ENCODE peak calls at places on chromosomes 7 and 10, in six cellular contexts. One of them, this sample, is unnamed.

GRCh38 chr7:92873776-92874175 is 37.4 kb upstream of the CDK6 start:
- DNase-seq in Right ventricle myocardium superior: no peak
- DNase-seq in NCI-H146: peak
- DNase-seq in T-cell: no peak
- DNase-seq in NCI-H2081: no peak
- DNase-seq in naive thymus-derived CD8-positive, alpha-beta T cell: no peak
- DNase-seq in this sample: no peak

GRCh38 chr10:110540038-110540437 is 27.5 kb upstream of the SMC3 start:
- DNase-seq in Right ventricle myocardium superior: no peak
- DNase-seq in NCI-H146: no peak
- DNase-seq in T-cell: no peak
- DNase-seq in NCI-H2081: no peak
- DNase-seq in naive thymus-derived CD8-positive, alpha-beta T cell: no peak
- DNase-seq in this sample: no peak

GRCh38 chr7:158811461-158811860 is 17.8 kb downstream of the ESYT2 start:
- DNase-seq in Right ventricle myocardium superior: no peak
- DNase-seq in NCI-H146: no peak
- DNase-seq in T-cell: peak
- DNase-seq in NCI-H2081: no peak
- DNase-seq in naive thymus-derived CD8-positive, alpha-beta T cell: no peak
- DNase-seq in this sample: no peak

GRCh38 chr7:1667566-1668485 is 2.3 kb upstream of the ELFN1 start:
- DNase-seq in Right ventricle myocardium superior: peak
- DNase-seq in NCI-H146: no peak
- DNase-seq in T-cell: peak
- DNase-seq in NCI-H2081: no peak
- DNase-seq in naive thymus-derived CD8-positive, alpha-beta T cell: no peak
- DNase-seq in this sample: no peak

GRCh38 chr10:113680172-113681111 is 730 bp downstream of the CASP7 start:
- DNase-seq in Right ventricle myocardium superior: peak
- DNase-seq in NCI-H146: peak
- DNase-seq in T-cell: peak
- DNase-seq in NCI-H2081: no peak
- DNase-seq in naive thymus-derived CD8-positive, alpha-beta T cell: peak
- DNase-seq in this sample: no peak

GRCh38 chr10:51918451-51918850 is 219.1 kb upstream of the CSTF2T start:
- DNase-seq in Right ventricle myocardium superior: no peak
- DNase-seq in NCI-H146: no peak
- DNase-seq in T-cell: no peak
- DNase-seq in NCI-H2081: no peak
- DNase-seq in naive thymus-derived CD8-positive, alpha-beta T cell: no peak
- DNase-seq in this sample: no peak

GRCh38 chr7:132243463-132243862 is 332.8 kb downstream of the PLXNA4 start:
- DNase-seq in Right ventricle myocardium superior: no peak
- DNase-seq in NCI-H146: no peak
- DNase-seq in T-cell: no peak
- DNase-seq in NCI-H2081: no peak
- DNase-seq in naive thymus-derived CD8-positive, alpha-beta T cell: no peak
- DNase-seq in this sample: no peak

GRCh38 chr7:71348751-71349415 is 216.9 kb downstream of the GALNT17 start:
- DNase-seq in Right ventricle myocardium superior: no peak
- DNase-seq in NCI-H146: no peak
- DNase-seq in T-cell: no peak
- DNase-seq in NCI-H2081: no peak
- DNase-seq in naive thymus-derived CD8-positive, alpha-beta T cell: no peak
- DNase-seq in this sample: no peak

This sample was measured in iPS DF 6.9.